ENCODE peak calls at places on chromosomes 6 and 20, in seven cellular contexts. One of them, this sample, is unnamed.

GRCh38 chr6:73665686-73666319 is 12.0 kb upstream of the SLC17A5 start:
- DNase-seq in GM20000: no peak
- DNase-seq in fibroblast of the aortic adventitia: no peak
- DNase-seq in fibroblast of lung: no peak
- DNase-seq in RWPE2: no peak
- DNase-seq in HFF-Myc: no peak
- DNase-seq in Calu3: no peak
- DNase-seq in this sample: no peak

GRCh38 chr20:26276811-26277210 is 580.2 kb upstream of the ZNF337 start:
- DNase-seq in HFF-Myc: no peak
- DNase-seq in GM20000: no peak
- DNase-seq in RWPE2: peak
- DNase-seq in fibroblast of the aortic adventitia: peak
- DNase-seq in fibroblast of lung: no peak
- DNase-seq in Calu3: no peak
- DNase-seq in this sample: no peak

GRCh38 chr6:98579089-98579488 is 255.3 kb upstream of the POU3F2 start:
- DNase-seq in Calu3: no peak
- DNase-seq in HFF-Myc: no peak
- DNase-seq in RWPE2: no peak
- DNase-seq in GM20000: no peak
- DNase-seq in fibroblast of lung: no peak
- DNase-seq in fibroblast of the aortic adventitia: no peak
- DNase-seq in this sample: no peak

GRCh38 chr6:16751251-16751946 is 9.9 kb downstream of the ATXN1 start:
- DNase-seq in RWPE2: no peak
- DNase-seq in fibroblast of the aortic adventitia: no peak
- DNase-seq in HFF-Myc: no peak
- DNase-seq in Calu3: no peak
- DNase-seq in GM20000: no peak
- DNase-seq in fibroblast of lung: no peak
- DNase-seq in this sample: no peak

GRCh38 chr6:41334482-41335023 is 855 bp upstream of the NCR2 start:
- DNase-seq in Calu3: no peak
- DNase-seq in RWPE2: no peak
- DNase-seq in HFF-Myc: no peak
- DNase-seq in GM20000: no peak
- DNase-seq in fibroblast of the aortic adventitia: no peak
- DNase-seq in fibroblast of lung: no peak
- DNase-seq in this sample: no peak

GRCh38 chr20:33415948-33416347 is 14.6 kb upstream of the CDK5RAP1 start:
- DNase-seq in HFF-Myc: no peak
- DNase-seq in RWPE2: no peak
- DNase-seq in fibroblast of lung: peak
- DNase-seq in Calu3: peak
- DNase-seq in fibroblast of the aortic adventitia: peak
- DNase-seq in GM20000: no peak
- DNase-seq in this sample: no peak

GRCh38 chr6:157576621-157577390 is 195.8 kb downstream of the ZDHHC14 start:
- DNase-seq in fibroblast of lung: no peak
- DNase-seq in fibroblast of the aortic adventitia: no peak
- DNase-seq in Calu3: no peak
- DNase-seq in HFF-Myc: no peak
- DNase-seq in RWPE2: no peak
- DNase-seq in GM20000: no peak
- DNase-seq in this sample: no peak

GRCh38 chr20:40524071-40524470 is 165.0 kb downstream of the MAFB start:
- DNase-seq in GM20000: no peak
- DNase-seq in RWPE2: no peak
- DNase-seq in HFF-Myc: no peak
- DNase-seq in Calu3: no peak
- DNase-seq in fibroblast of lung: no peak
- DNase-seq in fibroblast of the aortic adventitia: peak
- DNase-seq in this sample: no peak

GRCh38 chr6:107642348-107643347 is 152.7 kb downstream of the SOBP start:
- DNase-seq in GM20000: peak
- DNase-seq in RWPE2: no peak
- DNase-seq in fibroblast of the aortic adventitia: no peak
- DNase-seq in Calu3: no peak
- DNase-seq in fibroblast of lung: no peak
- DNase-seq in HFF-Myc: no peak
- DNase-seq in this sample: no peak

GRCh38 chr20:59284470-59284869 is 15.9 kb upstream of the EDN3 start:
- DNase-seq in Calu3: no peak
- DNase-seq in GM20000: no peak
- DNase-seq in HFF-Myc: no peak
- DNase-seq in fibroblast of the aortic adventitia: no peak
- DNase-seq in RWPE2: no peak
- DNase-seq in fibroblast of lung: no peak
- DNase-seq in this sample: no peak

GRCh38 chr6:111721677-111722219 is 116.1 kb upstream of the TRAF3IP2 start:
- DNase-seq in fibroblast of lung: peak
- DNase-seq in HFF-Myc: no peak
- DNase-seq in fibroblast of the aortic adventitia: peak
- DNase-seq in Calu3: peak
- DNase-seq in GM20000: peak
- DNase-seq in RWPE2: no peak
- DNase-seq in this sample: no peak

GRCh38 chr6:113995632-113996031 is 24.7 kb upstream of the HDAC2 start:
- DNase-seq in HFF-Myc: peak
- DNase-seq in GM20000: no peak
- DNase-seq in Calu3: no peak
- DNase-seq in RWPE2: peak
- DNase-seq in fibroblast of lung: peak
- DNase-seq in fibroblast of the aortic adventitia: peak
- DNase-seq in this sample: peak

GRCh38 chr20:61724376-61724775 is 341.3 kb downstream of the TAF4 start:
- DNase-seq in HFF-Myc: no peak
- DNase-seq in fibroblast of the aortic adventitia: no peak
- DNase-seq in RWPE2: peak
- DNase-seq in fibroblast of lung: no peak
- DNase-seq in GM20000: no peak
- DNase-seq in Calu3: peak
- DNase-seq in this sample: no peak

GRCh38 chr6:36985384-36985962 is 523 bp downstream of the MTCH1 start:
- DNase-seq in HFF-Myc: no peak
- DNase-seq in fibroblast of lung: no peak
- DNase-seq in fibroblast of the aortic adventitia: no peak
- DNase-seq in Calu3: no peak
- DNase-seq in GM20000: no peak
- DNase-seq in RWPE2: no peak
- DNase-seq in this sample: no peak

GRCh38 chr6:36984581-36985383 is 1.2 kb downstream of the MTCH1 start:
- DNase-seq in HFF-Myc: peak
- DNase-seq in GM20000: no peak
- DNase-seq in fibroblast of the aortic adventitia: peak
- DNase-seq in fibroblast of lung: peak
- DNase-seq in RWPE2: no peak
- DNase-seq in Calu3: peak
- DNase-seq in this sample: no peak

GRCh38 chr6:36985963-36986703 is at the start of gene MTCH1:
- DNase-seq in HFF-Myc: peak
- DNase-seq in RWPE2: peak
- DNase-seq in fibroblast of lung: peak
- DNase-seq in Calu3: peak
- DNase-seq in fibroblast of the aortic adventitia: peak
- DNase-seq in GM20000: peak
- DNase-seq in this sample: no peak

GRCh38 chr6:36989264-36989663 is 3.3 kb upstream of the MTCH1 start:
- DNase-seq in fibroblast of the aortic adventitia: no peak
- DNase-seq in GM20000: no peak
- DNase-seq in HFF-Myc: no peak
- DNase-seq in Calu3: no peak
- DNase-seq in fibroblast of lung: no peak
- DNase-seq in RWPE2: no peak
- DNase-seq in this sample: no peak

DNA sequence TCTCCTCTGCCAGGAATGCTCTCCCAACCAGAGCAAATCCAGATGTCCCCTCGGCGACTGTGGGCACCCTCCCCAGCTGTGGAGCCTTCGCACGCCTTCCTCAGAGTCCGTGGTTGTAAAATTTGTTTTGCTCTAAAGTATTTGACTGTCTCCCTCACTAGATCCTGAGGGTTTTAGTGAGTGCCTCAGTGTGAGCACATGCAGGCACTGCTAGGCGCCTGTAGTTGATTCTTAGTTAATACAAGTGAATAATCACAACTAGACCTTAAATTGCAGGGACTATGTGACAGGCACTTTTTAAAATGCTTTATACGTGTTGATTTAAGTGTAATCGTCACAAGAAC is 680 bp upstream of the MTCH1 start:
- DNase-seq in fibroblast of the aortic adventitia: no peak
- DNase-seq in RWPE2: no peak
- DNase-seq in Calu3: no peak
- DNase-seq in HFF-Myc: no peak
- DNase-seq in fibroblast of lung: no peak
- DNase-seq in GM20000: peak
- DNase-seq in this sample: no peak
- TF ChIP-seq CTCF in fibroblast of the aortic adventitia: no peak
- TF ChIP-seq CTCF in RWPE2: no peak
- TF ChIP-seq CTCF in Calu3: no peak
- TF ChIP-seq CTCF in HFF-Myc: no peak
- TF ChIP-seq CTCF in fibroblast of lung: no peak
- TF ChIP-seq CTCF in GM20000: no peak
- TF ChIP-seq CTCF in this sample: no peak

DNA sequence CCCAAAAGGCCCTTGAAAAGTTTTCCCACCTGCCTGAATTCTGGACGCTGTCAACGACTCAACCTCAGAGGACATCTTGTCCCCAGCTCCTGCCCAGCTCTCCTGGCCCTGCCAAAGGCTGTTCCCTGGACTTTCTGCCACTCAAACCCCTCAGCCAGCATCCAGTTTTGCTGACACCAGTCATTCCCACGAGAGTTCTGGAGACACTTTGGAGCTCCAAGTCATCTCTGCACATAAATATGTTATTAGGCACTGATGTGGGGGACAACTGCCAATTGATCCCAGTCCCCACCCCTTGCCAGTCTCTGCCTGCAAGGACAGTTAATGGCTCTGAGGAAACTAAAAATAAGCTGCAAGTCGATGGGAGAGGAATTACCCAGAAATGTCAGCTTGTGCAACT is 38.9 kb upstream of the KCNB1 start:
- DNase-seq in GM20000: no peak
- DNase-seq in RWPE2: no peak
- DNase-seq in fibroblast of lung: no peak
- DNase-seq in HFF-Myc: no peak
- DNase-seq in Calu3: no peak
- DNase-seq in fibroblast of the aortic adventitia: no peak
- DNase-seq in this sample: no peak
- TF ChIP-seq CTCF in GM20000: no peak
- TF ChIP-seq CTCF in RWPE2: no peak
- TF ChIP-seq CTCF in fibroblast of lung: no peak
- TF ChIP-seq CTCF in HFF-Myc: no peak
- TF ChIP-seq CTCF in Calu3: no peak
- TF ChIP-seq CTCF in fibroblast of the aortic adventitia: no peak
- TF ChIP-seq CTCF in this sample: no peak

DNA sequence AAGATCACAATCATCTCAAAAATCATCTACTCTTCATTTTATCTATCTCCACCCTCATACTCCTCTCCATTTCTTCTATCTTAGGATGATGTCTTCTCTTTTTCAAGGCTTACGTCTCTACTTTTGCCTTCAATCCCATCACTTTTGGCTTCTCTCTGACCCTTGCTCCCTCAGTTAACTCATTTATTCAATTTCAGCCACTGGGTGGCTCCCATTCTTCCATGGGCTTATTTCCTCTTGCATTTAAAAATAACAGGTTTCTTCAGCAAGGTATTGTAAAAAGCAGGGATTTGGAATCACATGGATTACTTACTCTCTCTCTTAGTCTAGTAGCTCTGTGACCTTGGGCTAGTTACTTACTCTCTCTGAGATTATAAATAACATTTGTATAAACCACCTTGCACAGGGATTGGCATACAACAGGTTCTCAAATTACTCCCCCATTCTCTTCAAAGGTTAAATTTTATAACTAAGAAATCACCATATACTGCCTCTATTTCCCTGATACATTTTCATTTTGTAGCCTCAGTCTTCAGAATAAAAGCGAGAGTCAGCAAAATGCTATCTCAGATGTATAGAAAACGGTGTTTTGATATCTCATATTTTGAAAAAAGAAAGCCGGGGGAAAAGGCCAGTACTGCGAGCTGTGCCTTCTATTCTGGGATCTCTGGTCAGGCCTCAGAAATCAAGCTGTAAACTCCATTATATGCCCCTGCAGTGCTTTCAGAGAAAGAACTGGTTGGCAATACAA is 5.5 kb downstream of the ZSCAN12 start:
- DNase-seq in fibroblast of the aortic adventitia: peak
- DNase-seq in RWPE2: no peak
- DNase-seq in GM20000: no peak
- DNase-seq in Calu3: no peak
- DNase-seq in HFF-Myc: no peak
- DNase-seq in fibroblast of lung: peak
- DNase-seq in this sample: no peak
- TF ChIP-seq CTCF in fibroblast of the aortic adventitia: peak
- TF ChIP-seq CTCF in RWPE2: peak
- TF ChIP-seq CTCF in GM20000: no peak
- TF ChIP-seq CTCF in Calu3: no peak
- TF ChIP-seq CTCF in HFF-Myc: peak
- TF ChIP-seq CTCF in fibroblast of lung: peak
- TF ChIP-seq CTCF in this sample: peak

GRCh38 chr6:168909288-168909687 is 344.4 kb downstream of the THBS2 start:
- DNase-seq in GM20000: no peak
- DNase-seq in fibroblast of the aortic adventitia: no peak
- DNase-seq in fibroblast of lung: peak
- DNase-seq in RWPE2: no peak
- DNase-seq in Calu3: no peak
- DNase-seq in HFF-Myc: no peak
- DNase-seq in this sample: no peak

GRCh38 chr6:168906251-168906845 is 347.3 kb downstream of the THBS2 start:
- DNase-seq in HFF-Myc: no peak
- DNase-seq in GM20000: no peak
- DNase-seq in fibroblast of the aortic adventitia: no peak
- DNase-seq in fibroblast of lung: no peak
- DNase-seq in Calu3: no peak
- DNase-seq in RWPE2: no peak
- DNase-seq in this sample: no peak

GRCh38 chr6:168905451-168906090 is 348.1 kb downstream of the THBS2 start:
- DNase-seq in Calu3: no peak
- DNase-seq in fibroblast of lung: peak
- DNase-seq in fibroblast of the aortic adventitia: no peak
- DNase-seq in HFF-Myc: no peak
- DNase-seq in RWPE2: no peak
- DNase-seq in GM20000: no peak
- DNase-seq in this sample: no peak

GRCh38 chr6:168908166-168908565 is 345.5 kb downstream of the THBS2 start:
- DNase-seq in HFF-Myc: no peak
- DNase-seq in Calu3: no peak
- DNase-seq in fibroblast of lung: peak
- DNase-seq in fibroblast of the aortic adventitia: peak
- DNase-seq in RWPE2: no peak
- DNase-seq in GM20000: no peak
- DNase-seq in this sample: no peak

DNA sequence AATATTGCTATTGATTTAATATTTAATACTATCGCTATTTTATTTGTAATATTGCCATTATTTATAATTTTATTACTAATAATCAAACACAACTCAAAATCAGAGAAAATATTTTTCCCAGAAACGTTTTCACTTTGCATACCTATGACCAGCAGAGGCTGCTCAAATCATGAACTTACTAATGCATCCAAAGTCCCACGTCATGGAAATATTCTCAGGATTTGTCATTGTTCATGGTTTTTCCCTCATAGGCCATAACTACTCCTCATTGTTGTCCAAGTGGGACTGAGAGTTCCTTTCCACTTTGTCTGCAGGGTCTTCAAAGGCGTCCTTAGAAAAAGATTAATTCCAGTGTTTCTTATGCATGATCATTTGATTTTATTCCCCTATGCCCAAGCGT is 344.8 kb downstream of the THBS2 start:
- DNase-seq in fibroblast of the aortic adventitia: peak
- DNase-seq in HFF-Myc: no peak
- DNase-seq in Calu3: no peak
- DNase-seq in fibroblast of lung: peak
- DNase-seq in RWPE2: no peak
- DNase-seq in GM20000: no peak
- DNase-seq in this sample: no peak
- TF ChIP-seq CTCF in fibroblast of the aortic adventitia: peak
- TF ChIP-seq CTCF in HFF-Myc: peak
- TF ChIP-seq CTCF in Calu3: no peak
- TF ChIP-seq CTCF in fibroblast of lung: peak
- TF ChIP-seq CTCF in RWPE2: peak
- TF ChIP-seq CTCF in GM20000: no peak
- TF ChIP-seq CTCF in this sample: no peak